ENCODE peak calls at places on chromosomes 13 and 19, in eight cellular contexts. X is non-pigmented ciliary epithelial cell, U is memory B cell, T is OCI-M1, E is retinal pigment epithelial cell, O is BJ, L is T-helper 17 cell, M is left cardiac atrium. F is an unnamed sample.

GRCh38 chr19:16375157-16375935 is 50.7 kb downstream of the KLF2 start:
- DNase-seq in X (no peak), U (no peak), T (no peak), E (no peak), O (no peak), L (no peak), M (no peak), F (no peak)

GRCh38 chr19:48635966-48636858 is 967 bp downstream of the DBP start:
- DNase-seq in X (no peak), U (no peak), T (peak), E (no peak), O (no peak), L (no peak), M (peak), F (no peak)

GRCh38 chr13:114067381-114067885 is 65.0 kb downstream of the RASA3 start:
- DNase-seq in X (no peak), U (no peak), T (no peak), E (no peak), O (peak), L (no peak), M (no peak), F (no peak)

GRCh38 chr19:4986471-4986888 is 17.6 kb downstream of the KDM4B start:
- DNase-seq in X (no peak), U (no peak), T (no peak), E (no peak), O (no peak), L (no peak), M (no peak), F (no peak)

GRCh38 chr19:18776288-18776594 is 14.9 kb downstream of the COMP start:
- DNase-seq in X (no peak), U (no peak), T (no peak), E (no peak), O (no peak), L (no peak), M (no peak), F (no peak)

GRCh38 chr19:41296323-41296935 is 13.5 kb upstream of the CCDC97 start:
- DNase-seq in X (no peak), U (no peak), T (no peak), E (no peak), O (no peak), L (no peak), M (no peak), F (no peak)

GRCh38 chr19:38661996-38662395 is 14.5 kb downstream of the ACTN4 start:
- DNase-seq in X (no peak), U (no peak), T (no peak), E (no peak), O (no peak), L (no peak), M (no peak), F (no peak)

GRCh38 chr19:55526216-55527196 is 10.4 kb downstream of the SBK2 start:
- DNase-seq in X (no peak), U (no peak), T (no peak), E (no peak), O (no peak), L (no peak), M (peak), F (no peak)

GRCh38 chr19:38264486-38265212 is at the start of gene SPINT2:
- DNase-seq in X (no peak), U (no peak), T (peak), E (no peak), O (no peak), L (peak), M (peak), F (no peak)

GRCh38 chr13:84983321-84983720 is 815.9 kb downstream of the SLITRK6 start:
- DNase-seq in X (no peak), U (no peak), T (peak), E (no peak), O (no peak), L (no peak), M (no peak), F (no peak)

GRCh38 chr13:38223093-38223492 is 126.6 kb upstream of the UFM1 start:
- DNase-seq in X (no peak), U (no peak), T (peak), E (no peak), O (no peak), L (no peak), M (no peak), F (no peak)

GRCh38 chr13:58946274-58946673 is 1217.5 kb downstream of the DIAPH3 start:
- DNase-seq in X (no peak), U (no peak), T (peak), E (no peak), O (no peak), L (no peak), M (no peak), F (no peak)

GRCh38 chr13:113126265-113127150 is 3.9 kb downstream of the F10 start:
- DNase-seq in X (no peak), U (no peak), T (no peak), E (no peak), O (no peak), L (no peak), M (peak), F (no peak)

GRCh38 chr19:55766466-55766865 is 2.5 kb upstream of the RFPL4AL1 start:
- DNase-seq in X (no peak), U (no peak), T (peak), E (no peak), O (no peak), L (no peak), M (no peak), F (no peak)

GRCh38 chr13:86601351-86601750 is 802.1 kb upstream of the SLITRK6 start:
- DNase-seq in X (no peak), U (no peak), T (peak), E (no peak), O (no peak), L (no peak), M (no peak), F (peak)

GRCh38 chr13:82070411-82070810 is 1729.5 kb upstream of the SPRY2 start:
- DNase-seq in X (no peak), U (no peak), T (no peak), E (no peak), O (no peak), L (no peak), M (no peak), F (no peak)

F was measured in kidney epithelial cell.